ENCODE peak calls at places on chromosomes 3 and 15, in five cellular contexts. Z is GM13977, Y is neural crest cell, L is epithelial cell of esophagus, V is SK-N-SH. R is an unnamed sample.

GRCh38 chr15:90596943-90597342 is 67.2 kb downstream of the CRTC3 start:
- DNase-seq in Z (no peak), Y (no peak), L (no peak), V (no peak), R (no peak)

GRCh38 chr3:66406186-66406585 is 94.6 kb downstream of the LRIG1 start:
- DNase-seq in Z (no peak), Y (no peak), L (no peak), V (no peak), R (no peak)

GRCh38 chr3:126474498-126475410 is 937 bp downstream of the ZXDC start:
- DNase-seq in Z (peak), Y (peak), L (peak), V (peak), R (peak)

GRCh38 chr15:48358229-48358641 is 27.0 kb downstream of the DUT start:
- DNase-seq in Z (peak), Y (no peak), L (peak), V (peak), R (peak)

GRCh38 chr3:52054689-52055511 is 1.5 kb downstream of the DUSP7 start:
- DNase-seq in Z (no peak), Y (peak), L (peak), V (peak), R (no peak)

GRCh38 chr3:27805282-27805681 is 83.2 kb upstream of the EOMES start:
- DNase-seq in Z (no peak), Y (no peak), L (no peak), V (no peak), R (no peak)

GRCh38 chr3:37814547-37814946 is 47.1 kb upstream of the CTDSPL start:
- DNase-seq in Z (peak), Y (no peak), L (no peak), V (peak), R (peak)

GRCh38 chr15:60590935-60591490 is 112.1 kb upstream of the ICE2 start:
- DNase-seq in Z (peak), Y (peak), L (peak), V (peak), R (peak)

GRCh38 chr15:52162260-52162659 is 28.9 kb downstream of the GNB5 start:
- DNase-seq in Z (no peak), Y (no peak), L (no peak), V (no peak), R (no peak)

GRCh38 chr3:56131976-56132590 is 336.2 kb downstream of the ERC2 start:
- DNase-seq in Z (no peak), Y (no peak), L (peak), V (no peak), R (no peak)

GRCh38 chr15:80929225-80929624 is 60.4 kb downstream of the MESD start:
- DNase-seq in Z (no peak), Y (no peak), L (peak), V (no peak), R (no peak)

GRCh38 chr3:52849656-52850055 is 14.8 kb upstream of the MUSTN1 start:
- DNase-seq in Z (no peak), Y (no peak), L (no peak), V (no peak), R (no peak)

GRCh38 chr15:90266061-90266431 is 574 bp downstream of the NGRN start:
- DNase-seq in Z (peak), Y (peak), L (peak), V (peak), R (no peak)

GRCh38 chr3:126063358-126063965 is 20.5 kb downstream of the SLC41A3 start:
- DNase-seq in Z (no peak), Y (no peak), L (no peak), V (no peak), R (no peak)

GRCh38 chr3:154786724-154787123 is 293.4 kb upstream of the MME start:
- DNase-seq in Z (no peak), Y (no peak), L (no peak), V (no peak), R (no peak)

GRCh38 chr3:39166932-39167532 is 13.6 kb upstream of the CSRNP1 start:
- DNase-seq in Z (no peak), Y (no peak), L (peak), V (no peak), R (no peak)

GRCh38 chr3:115533218-115533617 is 90.1 kb upstream of the GAP43 start:
- DNase-seq in Z (no peak), Y (no peak), L (no peak), V (no peak), R (no peak)

GRCh38 chr15:47477253-47477652 is 240.1 kb upstream of the SEMA6D start:
- DNase-seq in Z (no peak), Y (no peak), L (no peak), V (no peak), R (no peak)

GRCh38 chr3:71784201-71784913 is 591 bp downstream of the PROK2 start:
- DNase-seq in Z (no peak), Y (no peak), L (no peak), V (no peak), R (no peak)

GRCh38 chr15:101017041-101017754 is 98.0 kb downstream of the LRRK1 start:
- DNase-seq in Z (no peak), Y (no peak), L (no peak), V (no peak), R (no peak)

GRCh38 chr3:71355862-71356261 is 227.7 kb downstream of the FOXP1 start:
- DNase-seq in Z (no peak), Y (no peak), L (no peak), V (no peak), R (no peak)

GRCh38 chr3:87771338-87772059 is 287.3 kb downstream of the CGGBP1 start:
- DNase-seq in Z (peak), Y (no peak), L (peak), V (peak), R (peak)

GRCh38 chr3:150184426-150185071 is 213.9 kb upstream of the PFN2 start:
- DNase-seq in Z (no peak), Y (no peak), L (peak), V (no peak), R (no peak)

GRCh38 chr3:53224536-53224935 is 31.3 kb downstream of the TKT start:
- DNase-seq in Z (no peak), Y (no peak), L (no peak), V (no peak), R (no peak)

GRCh38 chr3:179234244-179234643 is 16.7 kb downstream of the KCNMB3 start:
- DNase-seq in Z (no peak), Y (no peak), L (no peak), V (no peak), R (no peak)

GRCh38 chr3:128484404-128485282 is 8.4 kb downstream of the GATA2 start:
- DNase-seq in Z (no peak), Y (no peak), L (no peak), V (peak), R (no peak)

GRCh38 chr15:58764468-58764867 is 6.6 kb upstream of the MINDY2 start:
- DNase-seq in Z (no peak), Y (no peak), L (no peak), V (no peak), R (no peak)

GRCh38 chr15:70526221-70526973 is 237.0 kb downstream of the UACA start:
- DNase-seq in Z (peak), Y (no peak), L (peak), V (peak), R (peak)

GRCh38 chr15:40110866-40111550 is 2.3 kb upstream of the BMF start:
- DNase-seq in Z (peak), Y (no peak), L (no peak), V (no peak), R (peak)

GRCh38 chr15:25176991-25177954 is 222.5 kb downstream of the SNRPN start:
- DNase-seq in Z (peak), Y (no peak), L (no peak), V (peak), R (no peak)

GRCh38 chr3:155426524-155427230 is 133.2 kb upstream of the STRIT1 start:
- DNase-seq in Z (no peak), Y (no peak), L (no peak), V (no peak), R (no peak)

GRCh38 chr15:63503739-63504246 is 600 bp upstream of the USP3 start:
- DNase-seq in Z (peak), Y (no peak), L (peak), V (peak), R (peak)

GRCh38 chr15:69559440-69560215 is 107.0 kb downstream of the RPLP1 start:
- DNase-seq in Z (no peak), Y (no peak), L (no peak), V (no peak), R (no peak)

GRCh38 chr15:90463381-90463780 is 66.3 kb upstream of the CRTC3 start:
- DNase-seq in Z (peak), Y (no peak), L (peak), V (no peak), R (peak)

GRCh38 chr15:33382491-33382890 is 71.7 kb downstream of the RYR3 start:
- DNase-seq in Z (no peak), Y (no peak), L (no peak), V (no peak), R (no peak)

GRCh38 chr15:91253605-91254004 is 153.5 kb downstream of the SV2B start:
- DNase-seq in Z (no peak), Y (no peak), L (no peak), V (no peak), R (no peak)

GRCh38 chr3:46215810-46216414 is 7.8 kb upstream of the CCR1 start:
- DNase-seq in Z (no peak), Y (no peak), L (peak), V (no peak), R (no peak)

GRCh38 chr3:26376131-26376530 is 246.4 kb upstream of the LRRC3B start:
- DNase-seq in Z (no peak), Y (no peak), L (no peak), V (no peak), R (no peak)

GRCh38 chr3:171837698-171838097 is 5.5 kb upstream of the TMEM212 start:
- DNase-seq in Z (no peak), Y (no peak), L (no peak), V (no peak), R (no peak)

GRCh38 chr3:171839270-171839669 is 3.9 kb upstream of the TMEM212 start:
- DNase-seq in Z (no peak), Y (no peak), L (no peak), V (no peak), R (no peak)

GRCh38 chr3:171840484-171840830 is 2.7 kb upstream of the TMEM212 start:
- DNase-seq in Z (no peak), Y (no peak), L (no peak), V (no peak), R (no peak)

GRCh38 chr3:171836836-171837235 is 6.3 kb upstream of the TMEM212 start:
- DNase-seq in Z (no peak), Y (no peak), L (no peak), V (no peak), R (no peak)

GRCh38 chr3:171838218-171838720 is 4.9 kb upstream of the TMEM212 start:
- DNase-seq in Z (no peak), Y (peak), L (no peak), V (no peak), R (no peak)
- TF ChIP-seq CTCF in Z (no peak), Y (no peak), L (no peak), V (no peak), R (no peak)

DNA sequence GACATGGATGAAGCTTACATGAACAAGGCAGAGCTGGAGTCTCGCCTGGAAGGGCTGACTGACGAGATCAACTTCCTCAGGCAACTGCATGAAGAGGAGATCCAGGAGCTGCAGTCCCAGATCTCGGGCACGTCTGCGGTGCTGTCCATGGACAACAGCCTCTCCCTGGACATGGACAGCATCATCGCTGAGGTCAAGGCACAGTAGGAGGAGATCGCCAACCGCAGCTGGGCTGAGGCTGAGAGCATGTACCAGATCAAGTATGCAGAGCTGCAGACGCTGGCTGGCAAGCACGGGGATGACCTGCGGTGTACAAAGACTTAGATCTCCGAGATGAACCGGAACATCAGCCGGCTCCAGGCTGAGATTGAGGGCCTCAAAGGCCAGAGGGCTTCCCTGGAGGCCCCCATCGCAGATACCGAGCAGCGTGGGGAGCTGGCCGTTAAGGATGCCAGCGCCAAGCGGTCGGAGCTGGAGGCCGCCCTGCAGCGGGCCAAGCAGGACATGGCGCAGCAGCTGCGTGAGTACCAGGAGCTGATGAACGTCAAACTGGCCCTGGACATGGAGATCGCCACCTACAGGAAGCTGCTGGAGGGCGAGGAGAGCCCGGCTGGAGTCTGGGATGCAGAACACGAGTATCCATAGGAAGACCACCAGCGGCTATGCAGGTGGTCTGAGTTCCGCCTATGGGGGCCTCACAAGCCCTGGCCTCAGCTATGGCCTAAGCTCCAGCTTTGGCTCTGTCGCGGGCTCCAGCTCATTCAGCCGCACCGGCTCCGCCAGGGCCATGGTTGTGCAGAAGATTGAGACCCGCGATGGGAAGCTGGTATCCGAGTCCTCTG is 77.6 kb downstream of the CLDN11 start:
- DNase-seq in Z (no peak), Y (no peak), L (no peak), V (no peak), R (no peak)
- TF ChIP-seq CTCF in Z (no peak), Y (no peak), L (no peak), V (no peak), R (no peak)

DNA sequence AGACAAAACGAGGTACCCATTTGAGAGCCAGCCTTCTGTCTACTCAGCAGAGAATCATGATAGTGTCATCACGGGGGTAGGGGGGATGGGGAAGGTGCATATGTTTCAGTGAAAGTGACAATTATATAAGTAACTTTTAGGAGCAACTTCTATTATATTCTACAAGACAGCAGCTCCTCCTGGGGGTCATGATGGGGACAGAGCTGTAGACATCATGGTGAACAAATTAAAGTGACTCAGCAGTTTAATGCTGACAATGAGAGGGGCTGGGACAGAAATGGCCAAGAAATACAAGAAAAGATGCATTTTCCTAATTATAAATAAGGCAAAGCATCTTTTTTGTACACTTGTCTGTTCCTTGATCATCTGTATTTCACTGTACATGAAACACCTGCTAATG is 11.8 kb downstream of the CAPN3 start:
- DNase-seq in Z (no peak), Y (no peak), L (no peak), V (no peak), R (no peak)
- TF ChIP-seq CTCF in Z (no peak), Y (no peak), L (no peak), V (peak), R (no peak)

DNA sequence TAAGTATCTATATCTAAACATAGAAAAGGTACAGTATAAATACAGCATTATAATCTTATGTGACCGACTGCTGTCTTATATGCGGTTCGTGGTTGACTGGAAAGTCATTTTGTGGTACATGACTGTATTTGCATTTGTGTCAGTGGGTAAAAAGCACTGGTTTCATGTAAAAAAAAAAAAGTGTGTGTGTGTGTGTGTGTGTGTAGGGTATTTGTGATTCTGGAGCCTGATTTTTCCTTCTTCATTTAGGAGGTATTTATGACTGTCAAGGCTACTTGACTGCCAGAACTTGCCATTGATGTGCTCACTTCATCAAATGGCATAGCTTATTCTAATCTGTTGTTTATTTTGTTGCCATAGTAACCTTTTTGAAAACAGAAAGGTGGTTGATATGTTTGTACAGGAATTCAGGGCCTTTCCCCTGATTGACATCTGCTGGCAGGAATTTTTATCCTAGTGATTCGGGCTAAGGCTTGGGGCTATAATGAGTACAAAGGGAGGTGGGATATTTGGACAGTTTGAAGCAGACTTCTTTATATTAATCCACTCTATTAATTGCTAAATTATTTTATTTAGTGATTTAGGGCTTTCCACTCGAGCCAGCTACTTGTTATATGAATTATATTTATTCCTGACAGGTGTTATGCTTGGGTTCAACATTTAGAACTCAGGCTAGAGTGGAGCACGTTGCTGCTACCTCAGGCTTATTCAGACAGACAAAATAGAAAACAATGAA is 63.4 kb downstream of the AKAP13 start:
- DNase-seq in Z (no peak), Y (no peak), L (peak), V (no peak), R (no peak)
- TF ChIP-seq CTCF in Z (no peak), Y (no peak), L (peak), V (no peak), R (no peak)

R was measured in GM10248.